ENCODE peak calls at places on chromosomes 12 and 14, in four cellular contexts. W is cardiac muscle cell, A is IMR-90, I is fibroblast of lung. N is an unnamed sample.

GRCh38 chr14:89773644-89774316 is 180.8 kb downstream of the EFCAB11 start:
- DNase-seq in A (peak), W (peak), I (no peak), N (no peak)

GRCh38 chr12:6462234-6462995 is 8.1 kb downstream of the VAMP1 start:
- DNase-seq in W (no peak), I (no peak), A (no peak), N (no peak)

GRCh38 chr14:26200675-26201074 is 397.2 kb downstream of the NOVA1 start:
- DNase-seq in I (peak), W (peak), A (peak), N (no peak)

GRCh38 chr12:19222566-19222965 is 93.0 kb downstream of the PLEKHA5 start:
- DNase-seq in A (no peak), I (no peak), W (no peak), N (no peak)

GRCh38 chr12:19338405-19338804 is 100.9 kb upstream of the AEBP2 start:
- DNase-seq in W (peak), I (no peak), A (peak), N (no peak)

GRCh38 chr14:55891692-55892091 is 226.5 kb upstream of the PELI2 start:
- DNase-seq in A (no peak), I (no peak), W (no peak), N (no peak)

GRCh38 chr12:112261559-112261958 is 120.7 kb downstream of the HECTD4 start:
- DNase-seq in I (no peak), W (no peak), A (no peak), N (peak)

GRCh38 chr12:62075860-62076259 is 184.3 kb upstream of the USP15 start:
- DNase-seq in I (no peak), W (no peak), A (no peak), N (no peak)

GRCh38 chr12:49187184-49187583 is 1.7 kb downstream of the TUBA1A start:
- DNase-seq in A (peak), W (peak), I (peak), N (peak)

GRCh38 chr12:59699408-59700144 is 103.7 kb downstream of the SLC16A7 start:
- DNase-seq in A (peak), W (peak), I (peak), N (peak)

GRCh38 chr14:97077253-97077653 is 280.1 kb downstream of the VRK1 start:
- DNase-seq in W (peak), I (no peak), A (no peak), N (peak)

GRCh38 chr14:29927596-29928341 is at the start of gene PRKD1:
- DNase-seq in A (peak), I (peak), W (peak), N (peak)
- H3K27ac ChIP-seq in A (peak), I (peak), W (peak), N (peak)

GRCh38 chr14:69648480-69649414 is 37.4 kb downstream of the SUSD6 start:
- DNase-seq in A (peak), W (peak), I (peak), N (no peak)
- H3K27ac ChIP-seq in A (peak), W (peak), I (no peak), N (no peak)

GRCh38 chr12:77630341-77630740 is 200.4 kb upstream of the NAV3 start:
- DNase-seq in W (no peak), I (no peak), A (no peak), N (no peak)

GRCh38 chr12:77625441-77625840 is 205.3 kb upstream of the NAV3 start:
- DNase-seq in A (peak), I (peak), W (peak), N (no peak)
- H3K27ac ChIP-seq in A (no peak), I (no peak), W (no peak), N (no peak)

GRCh38 chr12:128606040-128606439 is 217.7 kb downstream of the SLC15A4 start:
- DNase-seq in A (no peak), I (no peak), W (no peak), N (peak)
- H3K27ac ChIP-seq in A (no peak), I (no peak), W (no peak), N (peak)

GRCh38 chr14:69657961-69658360 is 46.6 kb downstream of the SUSD6 start:
- DNase-seq in W (peak), I (peak), A (peak), N (no peak)
- H3K27ac ChIP-seq in W (peak), I (no peak), A (peak), N (no peak)

DNA sequence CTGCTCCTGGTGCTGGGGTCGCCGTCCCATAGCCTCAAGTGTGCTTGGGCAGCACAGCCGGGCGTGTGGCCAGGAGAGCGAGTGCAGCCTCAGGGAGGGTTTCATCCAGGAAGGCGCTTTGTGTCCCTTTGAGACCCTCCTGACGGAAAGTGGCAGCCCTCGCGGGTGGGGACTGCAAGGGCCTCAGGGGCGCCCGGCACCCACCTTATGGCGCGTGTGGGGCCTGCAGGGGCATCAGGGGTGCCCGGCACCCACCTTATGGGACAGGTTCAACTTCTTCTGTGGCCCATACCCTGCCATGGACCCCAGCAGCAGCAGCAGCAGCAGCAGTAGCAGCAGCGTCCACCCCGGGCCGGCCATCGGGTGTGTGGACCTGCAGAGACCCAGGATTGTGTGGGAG is 4.5 kb downstream of the LRCOL1 start:
- DNase-seq in I (no peak), W (no peak), A (no peak), N (no peak)
- H3K27ac ChIP-seq in I (no peak), W (no peak), A (no peak), N (no peak)

GRCh38 chr14:54568821-54569591 is 2.1 kb downstream of the SAMD4A start:
- DNase-seq in A (peak), W (peak), I (peak), N (peak)
- H3K27ac ChIP-seq in A (peak), W (peak), I (peak), N (no peak)

DNA sequence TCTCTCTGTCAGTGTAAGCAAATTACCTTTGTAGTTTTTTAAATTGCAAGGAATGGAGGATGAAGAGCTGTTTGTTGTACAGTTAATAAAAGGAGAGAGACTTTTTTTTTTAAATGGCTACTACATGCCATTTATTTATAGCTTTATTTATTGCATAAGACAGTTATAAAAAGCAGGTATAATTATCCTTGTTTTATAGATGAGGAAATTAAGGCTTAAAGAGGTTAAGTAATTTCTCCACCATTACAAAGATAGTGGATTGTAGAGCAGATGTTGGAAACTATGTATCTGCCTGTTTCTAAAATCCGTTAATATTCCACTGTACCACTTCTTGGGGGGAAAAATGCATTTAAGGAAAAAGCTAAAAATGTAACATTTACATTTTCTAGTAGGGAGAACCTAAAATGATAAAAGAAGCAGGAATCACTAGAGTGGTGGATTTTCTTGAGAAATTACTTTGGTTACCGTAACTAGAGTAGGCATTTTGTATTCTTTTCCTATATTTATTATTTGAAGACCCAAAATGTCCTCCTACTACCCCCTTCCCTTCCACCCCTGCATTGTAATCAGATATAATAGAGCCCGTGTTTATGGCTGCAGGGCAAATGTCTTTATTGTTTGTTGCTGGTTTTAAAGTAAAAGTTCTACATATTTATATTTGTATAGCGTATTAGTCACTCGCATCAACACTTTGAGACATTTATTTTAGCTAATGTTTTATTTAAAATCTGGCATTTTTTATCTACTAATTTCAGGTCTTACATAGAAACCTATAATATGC is 2.3 kb downstream of the SNAPC1 start:
- DNase-seq in A (no peak), W (no peak), I (no peak), N (no peak)
- H3K27ac ChIP-seq in A (no peak), W (peak), I (no peak), N (peak)

DNA sequence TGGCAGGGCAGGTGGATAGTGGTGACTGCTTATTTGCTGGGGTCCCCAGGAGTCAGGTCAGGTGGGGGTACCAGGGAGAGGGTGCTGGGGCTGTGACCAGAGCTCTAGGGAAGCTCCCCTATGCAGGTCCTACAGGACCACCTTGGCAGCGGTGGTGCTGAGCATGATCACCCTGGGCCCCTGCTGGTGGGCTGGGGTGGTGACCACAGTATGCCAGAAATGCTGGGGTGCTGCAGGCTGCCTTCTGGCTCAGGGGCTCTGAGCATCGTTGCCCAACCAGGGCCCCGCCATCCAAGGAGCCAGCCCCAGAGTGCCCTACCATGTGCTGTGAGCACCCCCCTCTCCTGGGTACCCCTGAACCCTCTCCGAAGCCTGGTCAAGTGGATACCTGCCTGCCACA is 17.5 kb upstream of the NUDT14 start:
- DNase-seq in W (no peak), I (no peak), A (no peak), N (no peak)
- H3K27ac ChIP-seq in W (no peak), I (no peak), A (no peak), N (no peak)

N was measured in A673.